ENCODE peak calls at places on chromosomes 16 and 17, in seven cellular contexts. J, C, Y, U, B, Z and W are unnamed samples.

GRCh38 chr16:63714876-63715275 is 1407.0 kb downstream of the CDH11 start:
- DNase-seq in J (no peak), C (no peak), Y (no peak), U (no peak), B (no peak), Z (no peak), W (no peak)

GRCh38 chr16:78932395-78932794 is 668.1 kb downstream of the MAF start:
- DNase-seq in J (no peak), C (no peak), Y (no peak), U (no peak), B (no peak), Z (no peak), W (no peak)

GRCh38 chr17:7888184-7888920 is at the start of gene CHD3:
- DNase-seq in J (peak; percentile 79), C (no peak), Y (no peak), U (no peak), B (no peak), Z (no peak), W (peak; percentile 10)

GRCh38 chr17:45320931-45321461 is 4.2 kb upstream of the MAP3K14 start:
- DNase-seq in J (no peak), C (peak; percentile 94), Y (no peak), U (no peak), B (no peak), Z (peak; percentile 85), W (peak; percentile 78)

GRCh38 chr17:22492331-22492730 is 800.0 kb downstream of the KCNJ18 start:
- DNase-seq in J (no peak), C (no peak), Y (peak; percentile 61), U (no peak), B (no peak), Z (no peak), W (no peak)

GRCh38 chr16:8924214-8924613 is 39.5 kb downstream of the USP7 start:
- DNase-seq in J (no peak), C (no peak), Y (no peak), U (no peak), B (peak; percentile 49), Z (no peak), W (no peak)

GRCh38 chr16:61274211-61274610 is 762.0 kb downstream of the CDH8 start:
- DNase-seq in J (no peak), C (no peak), Y (no peak), U (no peak), B (no peak), Z (no peak), W (no peak)

GRCh38 chr17:38752930-38753506 is 477 bp downstream of the PSMB3 start:
- DNase-seq in J (no peak), C (no peak), Y (no peak), U (no peak), B (no peak), Z (no peak), W (no peak)

GRCh38 chr16:25045696-25046381 is 30.7 kb upstream of the ARHGAP17 start:
- DNase-seq in J (no peak), C (no peak), Y (no peak), U (no peak), B (no peak), Z (no peak), W (no peak)

GRCh38 chr17:68621065-68621464 is 19.9 kb upstream of the FAM20A start:
- DNase-seq in J (no peak), C (no peak), Y (no peak), U (no peak), B (no peak), Z (no peak), W (no peak)

DNA sequence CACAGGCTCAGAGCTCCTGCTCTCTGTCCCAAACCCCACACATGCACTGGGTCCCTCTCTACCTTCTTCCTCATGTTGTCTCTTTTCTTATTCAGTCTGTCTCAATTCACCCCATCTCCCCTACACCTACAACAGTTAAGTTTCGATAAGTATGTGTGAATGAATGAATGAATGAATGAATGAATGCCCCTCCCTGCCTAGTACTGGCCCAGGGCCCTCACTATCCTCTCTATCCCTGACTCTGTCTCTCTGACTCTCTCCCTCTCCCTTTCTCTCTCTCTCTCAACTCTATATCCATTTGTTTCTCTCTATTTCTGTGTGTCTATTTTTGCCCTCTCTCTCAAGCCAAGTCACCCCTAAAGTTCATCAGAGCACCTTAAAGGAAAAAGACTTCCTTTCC is 6.7 kb upstream of the KRT9 start:
- DNase-seq in J (no peak), C (no peak), Y (no peak), U (no peak), B (no peak), Z (no peak), W (no peak)
- H3K4me1 ChIP-seq in J (no peaks in the 10 kb centered on the region), C (peaks cover 6% of the 10 kb centered on the region), Y (peaks cover 25% of the 10 kb centered on the region), U (peaks cover 15% of the 10 kb centered on the region), B (no peaks in the 10 kb centered on the region), Z (peaks cover 22% of the 10 kb centered on the region), W (no peaks in the 10 kb centered on the region)

GRCh38 chr16:67542464-67542863 is 13.8 kb downstream of the RIPOR1 start:
- DNase-seq in J (no peak), C (peak; percentile 86), Y (no peak), U (no peak), B (no peak), Z (peak; percentile 59), W (peak; percentile 83)
- H3K4me1 ChIP-seq in J (peaks cover 12% of the 10 kb centered on the region), C (peaks cover 9% of the 10 kb centered on the region), Y (peaks cover 65% of the 10 kb centered on the region), U (peaks cover 22% of the 10 kb centered on the region), B (peaks cover 89% of the 10 kb centered on the region), Z (no peaks in the 10 kb centered on the region), W (peaks cover 10% of the 10 kb centered on the region)

DNA sequence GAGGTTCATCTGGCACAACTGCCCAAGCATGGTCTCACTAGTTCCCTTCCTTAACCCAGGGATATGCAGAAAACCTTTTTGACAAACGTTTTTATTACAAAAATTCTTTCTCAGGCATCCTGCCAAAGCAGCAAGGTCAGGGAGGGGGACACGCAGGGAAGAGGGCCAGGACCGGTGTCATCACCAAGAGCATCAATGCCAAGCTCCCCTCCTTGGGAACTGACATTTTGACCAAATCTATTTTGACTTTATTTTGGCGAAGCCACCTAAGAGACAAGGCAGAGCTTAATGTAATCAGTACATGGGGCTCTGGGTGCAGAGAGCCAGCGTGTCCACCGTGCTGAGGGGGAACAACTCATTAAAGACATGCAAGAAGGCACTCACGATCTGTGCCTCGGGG is 265.2 kb downstream of the CBLN1 start:
- DNase-seq in J (no peak), C (no peak), Y (no peak), U (no peak), B (no peak), Z (no peak), W (no peak)
- H3K4me1 ChIP-seq in J (no peaks in the 10 kb centered on the region), C (no peaks in the 10 kb centered on the region), Y (peaks cover 24% of the 10 kb centered on the region), U (no peaks in the 10 kb centered on the region), B (peaks cover 12% of the 10 kb centered on the region), Z (no peaks in the 10 kb centered on the region), W (no peaks in the 10 kb centered on the region)

GRCh38 chr17:64500487-64500859 is 3.6 kb upstream of the POLG2 start:
- DNase-seq in J (no peak), C (no peak), Y (no peak), U (no peak), B (no peak), Z (no peak), W (no peak)
- H3K4me1 ChIP-seq in J (peaks cover 15% of the 10 kb centered on the region), C (peaks cover 67% of the 10 kb centered on the region), Y (peaks cover 83% of the 10 kb centered on the region), U (peaks cover 72% of the 10 kb centered on the region), B (peaks cover 76% of the 10 kb centered on the region), Z (peaks cover 18% of the 10 kb centered on the region), W (peaks cover 11% of the 10 kb centered on the region)

DNA sequence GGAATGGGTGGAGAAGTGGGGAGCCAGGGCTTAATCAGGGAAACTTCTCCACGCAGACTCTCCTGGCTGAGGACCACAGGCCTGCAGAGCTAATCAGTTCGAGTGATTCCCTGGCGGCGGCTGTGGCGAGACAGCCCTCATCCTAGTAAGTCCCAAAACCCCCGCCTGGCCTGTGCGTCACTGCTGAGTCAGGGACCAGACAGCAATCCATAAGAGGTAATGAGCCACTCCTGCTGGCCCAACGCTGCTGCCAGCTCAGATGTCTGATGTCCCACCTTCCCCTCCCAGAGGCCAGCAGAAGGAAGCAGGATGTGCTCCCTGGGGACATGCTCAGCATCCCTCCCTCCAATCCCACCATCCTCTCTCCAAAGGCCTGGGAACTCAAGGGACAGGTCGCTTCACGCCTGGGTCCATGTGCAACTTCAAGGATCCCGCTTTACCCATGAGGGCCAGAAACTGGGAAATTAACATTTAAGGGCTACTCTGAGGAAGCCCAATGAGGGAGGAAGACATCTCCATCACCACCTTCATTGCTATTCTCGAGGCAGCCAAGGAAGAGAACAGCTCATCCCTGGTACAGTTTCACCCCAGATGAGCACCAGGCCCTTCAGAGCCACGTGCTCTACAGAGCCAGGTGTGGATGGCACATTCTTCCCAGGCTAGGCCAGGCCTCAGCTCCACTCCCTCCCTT is 7.9 kb downstream of the ACLY start:
- DNase-seq in J (no peak), C (peak; percentile 97), Y (no peak), U (no peak), B (no peak), Z (no peak), W (no peak)
- H3K4me1 ChIP-seq in J (peaks cover 8% of the 10 kb centered on the region), C (peaks cover 100% of the 10 kb centered on the region), Y (peaks cover 17% of the 10 kb centered on the region), U (no peaks in the 10 kb centered on the region), B (peaks cover 5% of the 10 kb centered on the region), Z (no peaks in the 10 kb centered on the region), W (peaks cover 9% of the 10 kb centered on the region)